ENCODE peak calls at places on chromosome 21, in seven cellular contexts. D is progenitor cell of endocrine pancreas; Z is HS-27A; P is Ammon's horn; S is NCI-H1417; W is ureter; I is stimulated activated effector memory CD8-positive, alpha-beta T cell treated with anti-CD3 and anti-CD28 coated beads, Interleukin-12 subunit alpha, Interleukin-12 subunit beta, amount 100 ng/mL, for 72 hours. E is an unnamed sample.

GRCh38 chr21:42630626-42631025 is 22.8 kb upstream of the PDE9A start:
- DNase-seq in D (no peak), Z (no peak), P (no peak), S (no peak), W (no peak), I (no peak), E (no peak)

GRCh38 chr21:15255359-15256157 is 190.8 kb upstream of the NRIP1 start:
- DNase-seq in D (no peak), Z (no peak), P (peak), S (no peak), W (no peak), I (no peak), E (no peak)

GRCh38 chr21:40146201-40146890 is 279.1 kb downstream of the PCP4 start:
- DNase-seq in D (no peak), Z (no peak), P (no peak), S (peak), W (peak), I (no peak), E (no peak)

GRCh38 chr21:31078796-31079195 is 40.5 kb upstream of the KRTAP19-8 start:
- DNase-seq in D (no peak), Z (no peak), P (no peak), S (no peak), W (no peak), I (no peak), E (no peak)

GRCh38 chr21:43703068-43703880 is 15.7 kb upstream of the PDXK start:
- DNase-seq in D (no peak), Z (no peak), P (no peak), S (peak), W (peak), I (no peak), E (no peak)

GRCh38 chr21:33121715-33122475 is 52.0 kb downstream of the OLIG1 start:
- DNase-seq in D (no peak), Z (no peak), P (no peak), S (peak), W (no peak), I (no peak), E (no peak)

GRCh38 chr21:34889537-34890257 is 159.4 kb downstream of the RUNX1 start:
- DNase-seq in D (peak), Z (peak), P (peak), S (peak), W (peak), I (peak), E (no peak)

GRCh38 chr21:44914176-44914874 is 6.4 kb downstream of the ITGB2 start:
- DNase-seq in D (no peak), Z (no peak), P (no peak), S (no peak), W (no peak), I (peak), E (no peak)

GRCh38 chr21:46431884-46432488 is 26.7 kb upstream of the DIP2A start:
- DNase-seq in D (no peak), Z (no peak), P (peak), S (no peak), W (no peak), I (no peak), E (peak)

GRCh38 chr21:25626752-25627151 is 12.3 kb upstream of the JAM2 start:
- DNase-seq in D (no peak), Z (no peak), P (peak), S (peak), W (no peak), I (no peak), E (no peak)

GRCh38 chr21:15063081-15063820 is 1.5 kb downstream of the NRIP1 start:
- DNase-seq in D (no peak), Z (no peak), P (no peak), S (peak), W (no peak), I (no peak), E (no peak)

GRCh38 chr21:46264690-46265144 is 20.7 kb downstream of the MCM3AP start:
- DNase-seq in D (no peak), Z (no peak), P (no peak), S (no peak), W (no peak), I (no peak), E (no peak)

GRCh38 chr21:45987121-45987711 is 5.6 kb downstream of the COL6A1 start:
- DNase-seq in D (no peak), Z (no peak), P (no peak), S (no peak), W (no peak), I (no peak), E (no peak)

GRCh38 chr21:46125846-46126301 is 28.0 kb downstream of the COL6A2 start:
- DNase-seq in D (peak), Z (no peak), P (no peak), S (no peak), W (no peak), I (no peak), E (no peak)

GRCh38 chr21:30014883-30015282 is 75.1 kb upstream of the GRIK1 start:
- DNase-seq in D (no peak), Z (no peak), P (no peak), S (no peak), W (no peak), I (no peak), E (peak)

GRCh38 chr21:31772674-31773555 is 41.0 kb upstream of the SCAF4 start:
- DNase-seq in D (no peak), Z (no peak), P (no peak), S (no peak), W (no peak), I (no peak), E (no peak)